ENCODE peak calls at places on chromosome 7, in four cellular contexts. L is stomach, F is SK-N-SH, N is lower lobe of right lung. Q is an unnamed sample.

GRCh38 chr7:66739953-66740301 is 606 bp upstream of the RABGEF1 start:
- DNase-seq in N (no peak), F (no peak), L (no peak), Q (no peak)

GRCh38 chr7:54728411-54728810 is 30.6 kb downstream of the SEC61G start:
- DNase-seq in L (no peak), N (no peak), F (no peak), Q (no peak)

GRCh38 chr7:111827863-111828504 is 265.7 kb upstream of the IMMP2L start:
- DNase-seq in L (no peak), F (no peak), N (no peak), Q (no peak)

GRCh38 chr7:42745357-42746022 is 166.4 kb downstream of the C7orf25 start:
- DNase-seq in N (no peak), L (peak; percentile 28), F (peak; percentile 23), Q (no peak)

GRCh38 chr7:99899830-99900519 is 19.4 kb downstream of the TRIM4 start:
- DNase-seq in F (no peak), L (no peak), N (no peak), Q (no peak)

GRCh38 chr7:149725426-149725821 is 48.0 kb downstream of the ZNF467 start:
- DNase-seq in L (no peak), N (peak; percentile 49), F (no peak), Q (no peak)

GRCh38 chr7:131383937-131384635 is 56.4 kb downstream of the MKLN1 start:
- DNase-seq in F (peak; percentile 12), N (no peak), L (no peak), Q (no peak)

GRCh38 chr7:12212051-12212485 is 974 bp downstream of the TMEM106B start:
- DNase-seq in L (no peak), F (peak; percentile 16), N (no peak), Q (no peak)

GRCh38 chr7:151689196-151689971 is 169.7 kb upstream of the RHEB start:
- DNase-seq in N (peak; percentile 53), F (no peak), L (no peak), Q (no peak)

GRCh38 chr7:91922857-91923256 is 17.8 kb upstream of the AKAP9 start:
- DNase-seq in N (no peak), F (no peak), L (no peak), Q (no peak)

GRCh38 chr7:82904871-82905270 is 257.8 kb downstream of the PCLO start:
- DNase-seq in F (no peak), N (no peak), L (no peak), Q (no peak)

GRCh38 chr7:35021445-35021844 is 15.8 kb downstream of the DPY19L1 start:
- DNase-seq in F (no peak), N (no peak), L (no peak), Q (no peak)

GRCh38 chr7:26423436-26423835 is 131.8 kb downstream of the SNX10 start:
- DNase-seq in N (no peak), F (no peak), L (no peak), Q (no peak)

GRCh38 chr7:33973235-33974015 is 68.1 kb downstream of the BMPER start:
- DNase-seq in N (no peak), F (no peak), L (no peak), Q (no peak)

GRCh38 chr7:98211221-98211675 is at the start of gene BHLHA15:
- DNase-seq in F (peak; percentile 91), N (peak; percentile 73), L (peak; percentile 90), Q (no peak)

GRCh38 chr7:70030745-70031144 is 432.5 kb downstream of the AUTS2 start:
- DNase-seq in L (no peak), F (no peak), N (no peak), Q (no peak)

GRCh38 chr7:144786522-144786921 is 49.3 kb downstream of the TPK1 start:
- DNase-seq in F (no peak), N (no peak), L (no peak), Q (no peak)

GRCh38 chr7:111853231-111853990 is 291.1 kb upstream of the IMMP2L start:
- DNase-seq in F (no peak), N (no peak), L (no peak), Q (no peak)

GRCh38 chr7:14905764-14906163 is 3.2 kb upstream of the DGKB start:
- DNase-seq in F (no peak), N (no peak), L (no peak), Q (no peak)

GRCh38 chr7:37342665-37343471 is 105.8 kb downstream of the ELMO1 start:
- DNase-seq in F (peak; percentile 66), N (peak; percentile 60), L (peak; percentile 31), Q (peak; percentile 58)

GRCh38 chr7:55021951-55022617 is 3.3 kb downstream of the EGFR start:
- DNase-seq in F (no peak), N (no peak), L (no peak), Q (no peak)

GRCh38 chr7:8433477-8434289 is at the start of gene NXPH1:
- DNase-seq in N (no peak), F (peak; percentile 97), L (no peak), Q (no peak)

GRCh38 chr7:155467846-155468821 is 10.2 kb downstream of the EN2 start:
- DNase-seq in N (peak; percentile 44), L (no peak), F (peak; percentile 48), Q (no peak)

GRCh38 chr7:154699421-154699820 is 303.5 kb downstream of the PAXIP1 start:
- DNase-seq in F (no peak), L (no peak), N (no peak), Q (no peak)

GRCh38 chr7:99623702-99624447 is 7.1 kb downstream of the ZSCAN25 start:
- DNase-seq in F (no peak), N (no peak), L (no peak), Q (no peak)

GRCh38 chr7:124818807-124819206 is 53.2 kb upstream of the GPR37 start:
- DNase-seq in F (no peak), N (no peak), L (no peak), Q (no peak)

GRCh38 chr7:134630890-134631289 is 15.8 kb upstream of the BPGM start:
- DNase-seq in F (no peak), N (no peak), L (no peak), Q (no peak)

GRCh38 chr7:156456503-156457115 is 184.0 kb upstream of the RNF32 start:
- DNase-seq in N (no peak), F (no peak), L (no peak), Q (no peak)

GRCh38 chr7:47496064-47496665 is 85.7 kb downstream of the TNS3 start:
- DNase-seq in F (no peak), L (no peak), N (no peak), Q (no peak)
- H3K4me1 ChIP-seq in F (peaks cover 45% of the 10 kb centered on the region), L (peaks cover 71% of the 10 kb centered on the region), N (peaks cover 59% of the 10 kb centered on the region), Q (no peaks in the 10 kb centered on the region)

DNA sequence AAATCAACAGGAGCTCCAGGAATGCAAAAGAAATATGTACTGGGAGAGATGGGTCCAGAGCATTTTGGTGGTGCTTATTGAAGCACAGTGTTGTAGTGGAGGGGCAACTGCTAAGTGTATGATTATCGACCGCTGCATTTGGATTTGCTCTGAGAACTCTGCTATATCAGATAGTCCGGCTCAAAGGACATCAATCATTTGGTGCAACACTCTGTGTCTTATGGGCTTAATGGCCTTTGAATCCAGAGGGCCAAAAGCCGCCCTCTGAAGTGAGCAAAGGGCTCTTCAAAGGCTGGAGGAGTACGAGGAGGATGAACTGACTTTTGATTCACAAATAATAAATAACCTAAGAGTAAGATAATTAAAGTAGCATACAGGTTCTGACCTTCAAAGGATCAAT is 9.4 kb upstream of the IKZF1 start:
- DNase-seq in N (no peak), F (no peak), L (no peak), Q (no peak)
- H3K27me3 ChIP-seq in N (no peaks in the 10 kb centered on the region), F (no peaks in the 10 kb centered on the region), L (peaks cover 7% of the 10 kb centered on the region), Q (no peaks in the 10 kb centered on the region)

GRCh38 chr7:1289681-1290261 is 57.1 kb downstream of the UNCX start:
- DNase-seq in L (no peak), F (no peak), N (peak; percentile 48), Q (no peak)
- H3K4me1 ChIP-seq in L (peaks cover 12% of the 10 kb centered on the region), F (no peaks in the 10 kb centered on the region), N (peaks cover 9% of the 10 kb centered on the region), Q (peaks cover 12% of the 10 kb centered on the region)

GRCh38 chr7:1641661-1642260 is 28.3 kb upstream of the ELFN1 start:
- DNase-seq in L (no peak), F (no peak), N (peak; percentile 9), Q (no peak)
- H3K27me3 ChIP-seq in L (peaks cover 64% of the 10 kb centered on the region), F (peaks cover 13% of the 10 kb centered on the region), N (peaks cover 21% of the 10 kb centered on the region), Q (no peaks in the 10 kb centered on the region)

DNA sequence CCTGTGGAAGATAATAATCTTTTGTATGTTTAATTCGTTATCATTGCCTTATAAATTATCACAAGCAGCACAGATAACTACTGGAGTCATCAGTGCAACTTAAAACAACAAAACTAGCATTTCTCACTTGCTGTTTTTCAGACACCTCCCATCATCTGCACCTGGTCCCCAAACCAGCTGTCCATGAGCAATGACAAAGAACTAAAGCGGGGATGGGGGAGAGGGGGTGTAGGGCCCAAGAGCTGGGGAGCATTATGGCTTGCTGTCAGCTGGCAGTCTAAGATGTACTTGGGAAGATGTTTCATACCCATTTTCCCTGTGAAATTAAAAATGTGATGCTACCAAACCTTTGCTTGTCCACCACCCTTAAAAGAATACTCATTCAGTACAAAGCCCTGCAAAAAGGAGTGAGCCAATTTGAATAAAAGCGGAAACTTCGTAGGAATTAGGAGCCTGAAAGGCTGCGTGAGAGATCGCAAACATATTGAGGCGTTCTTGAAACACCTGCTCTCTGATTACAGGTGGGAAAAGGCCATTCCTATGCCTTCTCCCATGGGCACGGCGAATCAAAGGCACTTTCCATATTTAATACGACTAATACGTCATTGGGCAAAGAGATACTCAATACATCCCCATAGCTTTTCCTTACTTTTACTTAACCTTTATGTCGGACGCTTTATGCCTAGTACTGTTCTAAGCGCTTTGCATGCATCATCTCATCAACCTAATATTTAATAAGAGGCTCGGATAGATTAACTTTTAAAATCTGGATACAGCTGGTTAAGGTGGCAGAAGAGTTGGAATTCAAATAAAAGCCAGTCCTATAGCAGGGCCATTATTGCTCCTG is 31.0 kb upstream of the KMT2E start:
- DNase-seq in F (no peak), L (no peak), N (no peak), Q (no peak)
- H3K4me1 ChIP-seq in F (peaks cover 52% of the 10 kb centered on the region), L (peaks cover 71% of the 10 kb centered on the region), N (peaks cover 78% of the 10 kb centered on the region), Q (peaks cover 19% of the 10 kb centered on the region)

DNA sequence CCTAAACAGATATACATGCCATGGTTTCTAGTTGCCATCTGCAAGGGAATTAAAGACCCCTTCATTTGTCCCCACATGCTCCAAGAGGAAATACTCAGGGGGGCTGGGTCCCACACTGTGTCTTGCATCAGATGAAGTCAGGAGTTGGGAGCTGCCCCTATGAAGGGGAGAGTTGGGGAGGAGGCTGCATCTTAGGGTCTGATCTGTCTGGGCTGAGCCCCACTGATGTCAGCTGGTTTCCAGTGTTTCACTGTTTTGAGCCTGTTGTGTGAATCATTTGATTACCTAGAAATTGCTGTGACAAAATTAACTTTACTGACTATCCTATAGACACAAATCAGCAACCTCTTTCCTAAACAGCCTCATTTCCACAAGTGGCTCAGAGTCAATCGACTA is 4.9 kb upstream of the ADCY1 start:
- DNase-seq in L (no peak), N (no peak), F (peak; percentile 12), Q (no peak)
- H3K27me3 ChIP-seq in L (peaks cover 21% of the 10 kb centered on the region), N (peaks cover 11% of the 10 kb centered on the region), F (peaks cover 8% of the 10 kb centered on the region), Q (peaks cover 11% of the 10 kb centered on the region)

DNA sequence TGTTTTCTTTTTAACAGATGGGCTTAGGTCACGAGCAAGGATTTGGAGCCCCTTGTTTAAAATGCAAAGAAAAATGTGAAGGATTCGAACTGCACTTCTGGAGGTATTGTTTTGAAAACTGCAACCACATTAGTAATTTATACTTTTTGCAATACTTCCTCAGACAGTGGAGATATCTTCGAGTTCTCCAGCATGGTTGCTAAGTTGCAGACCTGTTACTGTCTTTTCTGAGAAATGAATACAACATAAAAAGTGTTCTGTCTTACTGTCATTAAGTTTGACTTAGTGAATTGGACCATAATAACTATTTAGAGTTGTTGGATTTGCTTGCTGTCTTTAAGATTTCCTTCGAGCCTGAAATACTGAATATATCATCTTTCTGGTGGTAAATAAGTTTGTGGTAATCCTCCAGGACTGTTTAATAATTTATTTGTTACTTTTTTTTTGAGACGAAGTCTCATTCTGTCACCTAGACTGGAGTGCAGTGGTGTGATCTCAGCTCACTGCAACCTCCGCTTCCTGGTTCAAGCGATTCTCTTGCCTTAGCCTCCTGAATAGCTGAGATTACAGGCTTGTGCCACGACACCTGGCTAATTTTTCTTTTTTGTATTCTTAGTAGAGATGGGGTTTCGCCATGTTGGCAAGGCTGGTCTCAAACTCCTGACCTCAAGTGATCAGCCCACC is 24.3 kb downstream of the TES start:
- DNase-seq in F (no peak), N (no peak), L (no peak), Q (no peak)
- H3K4me1 ChIP-seq in F (peaks cover 31% of the 10 kb centered on the region), N (peaks cover 37% of the 10 kb centered on the region), L (peaks cover 27% of the 10 kb centered on the region), Q (peaks cover 21% of the 10 kb centered on the region)

Q was measured in effector memory CD4-positive, alpha-beta T cell.